ENCODE peak calls at places on chromosomes 3 and 15, in five cellular contexts. Z is SK-N-SH, H is HCT116, Y is MM.1S, A is OCI-LY7. D is an unnamed sample.

GRCh38 chr3:30201715-30202114 is 404.7 kb upstream of the TGFBR2 start:
- DNase-seq in Z (no peak), H (no peak), Y (no peak), A (no peak), D (no peak)

GRCh38 chr15:69629631-69630161 is 177.1 kb downstream of the RPLP1 start:
- DNase-seq in Z (no peak), H (no peak), Y (no peak), A (no peak), D (no peak)

GRCh38 chr3:112089956-112090898 is 4.0 kb downstream of the C3orf52 start:
- DNase-seq in Z (no peak), H (no peak), Y (peak), A (peak), D (peak)

GRCh38 chr3:15241341-15241740 is 35.3 kb downstream of the CAPN7 start:
- DNase-seq in Z (no peak), H (peak), Y (peak), A (peak), D (no peak)

GRCh38 chr3:196604548-196604947 is 34.9 kb upstream of the NRROS start:
- DNase-seq in Z (no peak), H (no peak), Y (no peak), A (peak), D (no peak)

GRCh38 chr15:90860450-90860849 is 7.9 kb upstream of the FURIN start:
- DNase-seq in Z (no peak), H (peak), Y (no peak), A (no peak), D (no peak)

GRCh38 chr3:195887670-195888069 is 20.7 kb downstream of the TNK2 start:
- DNase-seq in Z (no peak), H (no peak), Y (no peak), A (no peak), D (no peak)

GRCh38 chr3:20250786-20251185 is 64.8 kb upstream of the SGO1 start:
- DNase-seq in Z (no peak), H (no peak), Y (no peak), A (no peak), D (no peak)

GRCh38 chr3:67361770-67362169 is 292.6 kb downstream of the SUCLG2 start:
- DNase-seq in Z (no peak), H (no peak), Y (no peak), A (no peak), D (no peak)

GRCh38 chr3:13123765-13124164 is 50.5 kb upstream of the IQSEC1 start:
- DNase-seq in Z (no peak), H (no peak), Y (no peak), A (no peak), D (no peak)

DNA sequence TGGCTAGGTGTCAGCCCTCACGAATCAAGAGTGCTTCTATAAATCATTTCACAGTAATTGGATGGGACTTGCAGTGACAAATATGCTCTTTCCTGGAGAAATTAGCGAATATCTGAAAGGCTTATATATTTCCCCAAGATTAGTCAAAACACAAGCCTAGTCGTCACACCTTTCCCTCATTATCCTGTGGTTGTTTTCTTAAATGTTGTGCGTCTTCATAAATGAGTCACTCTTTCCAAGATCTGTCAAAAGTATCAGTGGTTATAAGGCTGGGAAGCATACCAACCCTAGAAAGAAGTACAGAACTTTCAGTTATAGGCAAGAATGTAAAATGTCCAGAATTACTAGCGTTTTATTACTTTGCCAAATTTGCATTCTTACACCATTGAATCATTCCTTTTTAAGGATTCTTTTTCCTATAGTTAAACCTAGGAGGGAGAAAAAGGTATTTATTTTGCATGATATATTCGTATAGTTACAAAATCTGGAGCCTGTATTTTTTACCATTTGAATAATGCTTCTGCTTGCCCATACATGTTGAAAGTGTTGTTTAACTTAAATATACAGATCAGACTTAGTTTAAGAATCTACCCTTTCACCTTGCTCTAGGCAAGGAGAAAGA is 33.6 kb downstream of the TMEM212 start:
- DNase-seq in Z (no peak), H (no peak), Y (no peak), A (no peak), D (peak)
- TF ChIP-seq EZH2phosphoT487 in Z (no peak), H (no peak), Y (no peak), A (no peak), D (no peak)

DNA sequence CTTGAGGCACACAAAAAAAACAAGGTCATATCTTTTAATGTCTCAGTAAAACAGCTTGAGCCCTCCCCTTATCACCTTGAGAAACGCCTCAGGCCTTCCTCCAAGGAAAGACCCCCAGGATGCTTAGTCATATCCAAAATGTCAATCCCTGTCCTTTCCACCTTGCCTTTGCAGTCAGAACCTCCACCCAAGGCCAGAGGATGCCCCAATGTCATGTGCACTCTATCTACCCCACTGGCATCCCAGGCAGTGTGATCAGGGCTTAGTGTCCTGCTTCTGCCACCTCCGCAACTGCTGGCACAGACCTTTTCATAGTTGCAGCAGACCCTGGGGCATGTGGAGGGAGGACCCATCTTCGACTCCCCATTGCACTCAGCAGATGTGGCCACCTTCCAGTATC is 268.0 kb upstream of the LRRFIP2 start:
- DNase-seq in Z (no peak), H (no peak), Y (no peak), A (no peak), D (no peak)
- TF ChIP-seq EZH2phosphoT487 in Z (no peak), H (no peak), Y (no peak), A (no peak), D (no peak)

GRCh38 chr3:24490151-24490550 is 4.5 kb downstream of the THRB start:
- DNase-seq in Z (no peak), H (no peak), Y (no peak), A (no peak), D (no peak)
- TF ChIP-seq EZH2phosphoT487 in Z (no peak), H (no peak), Y (no peak), A (no peak), D (no peak)

GRCh38 chr15:40846846-40847224 is 3.0 kb downstream of the SPINT1 start:
- DNase-seq in Z (no peak), H (no peak), Y (no peak), A (no peak), D (peak)
- TF ChIP-seq EZH2phosphoT487 in Z (no peak), H (no peak), Y (no peak), A (no peak), D (no peak)

GRCh38 chr3:43962043-43962442 is 271.3 kb downstream of the ABHD5 start:
- DNase-seq in Z (no peak), H (no peak), Y (no peak), A (no peak), D (no peak)
- TF ChIP-seq EZH2phosphoT487 in Z (no peak), H (no peak), Y (no peak), A (no peak), D (no peak)

DNA sequence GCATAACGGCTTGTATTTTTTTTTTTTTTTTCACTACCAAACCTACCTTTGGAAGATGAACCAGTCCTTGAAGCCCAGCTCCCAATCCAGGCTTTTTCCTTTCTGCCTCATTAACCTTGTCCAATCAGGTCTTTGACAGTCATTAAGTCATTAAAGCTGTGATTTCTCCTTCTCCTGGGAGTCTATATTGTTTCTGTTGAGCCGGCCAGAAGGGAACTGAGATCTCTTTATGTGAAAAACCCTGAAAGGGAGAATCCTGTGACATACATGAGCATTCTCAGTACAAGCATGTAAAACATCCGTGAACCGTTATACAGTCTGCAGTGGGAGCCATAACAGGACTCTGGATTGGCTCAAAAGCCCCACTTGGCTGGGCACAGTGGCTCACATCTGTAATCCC is 40.0 kb downstream of the ZNF589 start:
- DNase-seq in Z (no peak), H (no peak), Y (no peak), A (no peak), D (no peak)
- TF ChIP-seq EZH2phosphoT487 in Z (no peak), H (no peak), Y (no peak), A (no peak), D (no peak)

DNA sequence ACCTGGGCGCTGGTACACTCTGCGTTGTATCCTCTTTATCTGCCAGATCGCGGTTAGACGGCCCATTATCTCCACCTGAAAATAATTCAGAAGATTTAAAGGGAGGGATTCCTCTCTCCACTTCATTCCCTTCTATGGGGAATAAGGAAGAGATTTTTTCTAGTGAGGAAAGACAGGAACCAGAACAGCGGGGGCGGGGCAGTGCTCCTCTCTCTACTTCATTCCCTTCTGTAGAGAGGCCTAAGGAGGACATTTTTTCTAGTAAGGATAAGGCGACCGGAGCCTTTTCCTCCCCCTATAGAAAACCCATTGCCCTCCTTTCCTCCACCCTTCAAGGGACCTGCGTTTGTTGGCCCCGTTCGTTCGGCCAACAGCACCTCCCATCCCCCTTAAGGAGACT is 8.3 kb upstream of the LIPH start:
- DNase-seq in Z (no peak), H (no peak), Y (no peak), A (no peak), D (no peak)
- TF ChIP-seq EZH2phosphoT487 in Z (no peak), H (no peak), Y (no peak), A (no peak), D (no peak)

GRCh38 chr3:94117729-94118128 is 54.9 kb downstream of the NSUN3 start:
- DNase-seq in Z (no peak), H (no peak), Y (no peak), A (no peak), D (no peak)

GRCh38 chr3:94118390-94118789 is 55.5 kb downstream of the NSUN3 start:
- DNase-seq in Z (no peak), H (no peak), Y (no peak), A (no peak), D (no peak)

GRCh38 chr3:94114667-94115066 is 51.8 kb downstream of the NSUN3 start:
- DNase-seq in Z (peak), H (no peak), Y (no peak), A (no peak), D (no peak)

GRCh38 chr3:94110854-94111253 is 48.0 kb downstream of the NSUN3 start:
- DNase-seq in Z (no peak), H (no peak), Y (no peak), A (no peak), D (no peak)

GRCh38 chr3:94115482-94115881 is 52.6 kb downstream of the NSUN3 start:
- DNase-seq in Z (peak), H (peak), Y (peak), A (peak), D (peak)
- TF ChIP-seq EZH2phosphoT487 in Z (no peak), H (no peak), Y (no peak), A (no peak), D (no peak)

DNA sequence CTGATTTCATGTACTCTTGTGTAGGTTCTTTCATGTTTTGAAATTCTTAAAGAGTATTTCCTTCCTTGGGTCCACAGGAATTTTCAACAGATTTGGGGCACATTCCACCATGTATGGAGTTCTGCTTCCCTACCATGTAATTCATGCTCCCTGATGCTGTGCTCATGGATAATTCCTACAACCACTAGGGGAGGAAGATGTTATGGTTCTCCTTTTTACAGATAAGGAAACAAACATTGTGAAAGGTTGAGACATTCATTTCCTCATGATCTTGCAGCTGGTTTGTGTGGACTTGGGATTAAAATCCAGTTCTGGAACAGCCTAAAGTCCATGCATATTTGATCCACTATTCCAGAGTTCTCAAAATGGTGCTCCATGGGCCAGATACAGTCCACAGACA is 174.9 kb upstream of the FRMD4B start:
- DNase-seq in Z (no peak), H (no peak), Y (no peak), A (no peak), D (no peak)
- TF ChIP-seq EZH2phosphoT487 in Z (no peak), H (no peak), Y (no peak), A (no peak), D (no peak)

DNA sequence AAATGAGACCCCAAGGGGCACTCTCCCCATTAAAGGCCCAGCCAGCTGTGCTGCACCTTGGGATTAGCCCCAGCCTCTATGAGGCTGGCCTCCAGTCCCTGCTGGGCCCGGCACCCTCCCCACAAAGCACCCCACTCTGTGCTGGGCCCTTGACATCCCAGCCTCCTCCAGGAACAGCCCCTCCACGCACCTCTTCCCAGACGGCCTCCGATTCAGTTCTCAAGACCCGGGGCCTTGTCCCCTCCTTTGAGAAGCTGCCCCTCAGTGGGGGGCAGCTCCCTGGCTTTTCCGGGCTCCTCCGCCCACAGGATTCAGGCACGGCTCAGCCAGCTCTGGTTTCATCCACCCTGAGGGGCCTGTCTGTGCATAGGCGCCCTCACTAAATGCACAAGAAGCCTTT is 144.1 kb downstream of the LRRK1 start:
- DNase-seq in Z (no peak), H (no peak), Y (no peak), A (no peak), D (no peak)
- TF ChIP-seq EZH2phosphoT487 in Z (no peak), H (no peak), Y (no peak), A (no peak), D (no peak)

D was measured in hepatocyte.